ENCODE peak calls at places on chromosomes 3 and 15, in six cellular contexts. One of them, this sample, is unnamed.

GRCh38 chr15:43648649-43649429 is at the start of gene CATSPER2:
- DNase-seq in OCI-LY7: no peak
- DNase-seq in body of pancreas: no peak
- DNase-seq in foreskin fibroblast: no peak
- DNase-seq in AG04450: no peak
- DNase-seq in IMR-90: no peak
- DNase-seq in this sample: no peak

GRCh38 chr3:122942937-122943827 is 84.4 kb downstream of the SEMA5B start:
- DNase-seq in OCI-LY7: peak; percentile 36
- DNase-seq in body of pancreas: peak; percentile 80
- DNase-seq in foreskin fibroblast: peak; percentile 33
- DNase-seq in AG04450: peak; percentile 11
- DNase-seq in IMR-90: peak; percentile 40
- DNase-seq in this sample: peak; percentile 83

GRCh38 chr15:25743909-25744275 is 119.2 kb downstream of the ATP10A start:
- DNase-seq in OCI-LY7: no peak
- DNase-seq in body of pancreas: no peak
- DNase-seq in foreskin fibroblast: no peak
- DNase-seq in AG04450: no peak
- DNase-seq in IMR-90: no peak
- DNase-seq in this sample: no peak

GRCh38 chr3:17431004-17431403 is 311.4 kb downstream of the TBC1D5 start:
- DNase-seq in OCI-LY7: peak; percentile 29
- DNase-seq in body of pancreas: no peak
- DNase-seq in foreskin fibroblast: no peak
- DNase-seq in AG04450: peak; percentile 3
- DNase-seq in IMR-90: peak; percentile 53
- DNase-seq in this sample: peak; percentile 30

GRCh38 chr3:19146685-19147650 is 1.3 kb upstream of the KCNH8 start:
- DNase-seq in OCI-LY7: peak; percentile 91
- DNase-seq in body of pancreas: peak; percentile 80
- DNase-seq in foreskin fibroblast: peak; percentile 27
- DNase-seq in AG04450: no peak
- DNase-seq in IMR-90: peak; percentile 20
- DNase-seq in this sample: peak; percentile 79

GRCh38 chr3:64873400-64873799 is 185.6 kb upstream of the ADAMTS9 start:
- DNase-seq in OCI-LY7: no peak
- DNase-seq in body of pancreas: no peak
- DNase-seq in foreskin fibroblast: no peak
- DNase-seq in AG04450: no peak
- DNase-seq in IMR-90: no peak
- DNase-seq in this sample: no peak

GRCh38 chr15:59166601-59167265 is 39.9 kb upstream of the LDHAL6B start:
- DNase-seq in OCI-LY7: no peak
- DNase-seq in body of pancreas: no peak
- DNase-seq in foreskin fibroblast: no peak
- DNase-seq in AG04450: no peak
- DNase-seq in IMR-90: no peak
- DNase-seq in this sample: no peak

GRCh38 chr3:41193822-41194539 is 5.3 kb upstream of the CTNNB1 start:
- DNase-seq in OCI-LY7: no peak
- DNase-seq in body of pancreas: no peak
- DNase-seq in foreskin fibroblast: no peak
- DNase-seq in AG04450: no peak
- DNase-seq in IMR-90: no peak
- DNase-seq in this sample: no peak

GRCh38 chr15:55343168-55343567 is 24.1 kb downstream of the PIGB start:
- DNase-seq in OCI-LY7: no peak
- DNase-seq in body of pancreas: no peak
- DNase-seq in foreskin fibroblast: no peak
- DNase-seq in AG04450: no peak
- DNase-seq in IMR-90: no peak
- DNase-seq in this sample: no peak

GRCh38 chr3:59464187-59464586 is 414.4 kb upstream of the CFAP20DC start:
- DNase-seq in OCI-LY7: no peak
- DNase-seq in body of pancreas: no peak
- DNase-seq in foreskin fibroblast: no peak
- DNase-seq in AG04450: no peak
- DNase-seq in IMR-90: no peak
- DNase-seq in this sample: no peak

GRCh38 chr3:104392327-104392726 is 974.4 kb upstream of the ALCAM start:
- DNase-seq in OCI-LY7: peak; percentile 7
- DNase-seq in body of pancreas: no peak
- DNase-seq in foreskin fibroblast: no peak
- DNase-seq in AG04450: no peak
- DNase-seq in IMR-90: no peak
- DNase-seq in this sample: no peak

GRCh38 chr15:43406192-43406591 is 35.3 kb downstream of the TUBGCP4 start:
- DNase-seq in OCI-LY7: no peak
- DNase-seq in body of pancreas: no peak
- DNase-seq in foreskin fibroblast: no peak
- DNase-seq in AG04450: no peak
- DNase-seq in IMR-90: no peak
- DNase-seq in this sample: no peak

GRCh38 chr15:94230886-94231727 is at the start of gene MCTP2:
- DNase-seq in OCI-LY7: peak; percentile 95
- DNase-seq in body of pancreas: peak; percentile 91
- DNase-seq in foreskin fibroblast: no peak
- DNase-seq in AG04450: peak; percentile 39
- DNase-seq in IMR-90: peak; percentile 70
- DNase-seq in this sample: peak; percentile 68
- TF ChIP-seq CTCF in OCI-LY7: peak; percentile 60
- TF ChIP-seq CTCF in body of pancreas: no peak
- TF ChIP-seq CTCF in foreskin fibroblast: no peak
- TF ChIP-seq CTCF in AG04450: peak; percentile 12
- TF ChIP-seq CTCF in IMR-90: peak; percentile 7
- TF ChIP-seq CTCF in this sample: peak; percentile 11

DNA sequence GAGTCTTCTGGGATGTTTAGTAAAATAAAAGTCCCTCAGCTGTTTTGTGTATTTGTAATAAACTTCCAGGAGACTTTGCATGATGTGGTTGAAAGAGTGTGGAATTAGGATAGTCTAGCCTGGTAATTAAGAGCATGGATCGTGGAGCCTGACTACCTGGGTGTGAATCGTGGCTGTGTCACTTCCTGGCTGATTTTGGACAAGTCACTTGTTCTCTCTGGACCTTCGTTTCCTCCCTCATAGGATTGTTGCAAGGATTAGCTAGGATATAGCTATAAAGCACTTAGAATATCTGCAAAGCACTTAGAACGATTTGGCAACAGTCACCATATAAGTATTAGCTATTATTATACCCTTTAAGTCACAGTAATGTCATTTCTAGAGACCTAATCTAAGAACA is 40.2 kb downstream of the SLMAP start:
- DNase-seq in OCI-LY7: no peak
- DNase-seq in body of pancreas: no peak
- DNase-seq in foreskin fibroblast: no peak
- DNase-seq in AG04450: no peak
- DNase-seq in IMR-90: peak; percentile 19
- DNase-seq in this sample: no peak
- TF ChIP-seq CTCF in OCI-LY7: no peak
- TF ChIP-seq CTCF in body of pancreas: no peak
- TF ChIP-seq CTCF in foreskin fibroblast: no peak
- TF ChIP-seq CTCF in AG04450: no peak
- TF ChIP-seq CTCF in IMR-90: no peak
- TF ChIP-seq CTCF in this sample: no peak

GRCh38 chr3:143327388-143327787 is 207.8 kb downstream of the CHST2 start:
- DNase-seq in OCI-LY7: no peak
- DNase-seq in body of pancreas: no peak
- DNase-seq in foreskin fibroblast: no peak
- DNase-seq in AG04450: no peak
- DNase-seq in IMR-90: no peak
- DNase-seq in this sample: no peak
- TF ChIP-seq CTCF in OCI-LY7: no peak
- TF ChIP-seq CTCF in body of pancreas: no peak
- TF ChIP-seq CTCF in foreskin fibroblast: peak; percentile 25
- TF ChIP-seq CTCF in AG04450: peak; percentile 17
- TF ChIP-seq CTCF in IMR-90: no peak
- TF ChIP-seq CTCF in this sample: no peak

GRCh38 chr3:112333002-112333385 is at the start of gene CD200:
- DNase-seq in OCI-LY7: peak; percentile 12
- DNase-seq in body of pancreas: no peak
- DNase-seq in foreskin fibroblast: peak; percentile 9
- DNase-seq in AG04450: no peak
- DNase-seq in IMR-90: peak; percentile 16
- DNase-seq in this sample: peak; percentile 56
- TF ChIP-seq CTCF in OCI-LY7: no peak
- TF ChIP-seq CTCF in body of pancreas: no peak
- TF ChIP-seq CTCF in foreskin fibroblast: no peak
- TF ChIP-seq CTCF in AG04450: no peak
- TF ChIP-seq CTCF in IMR-90: no peak
- TF ChIP-seq CTCF in this sample: no peak

GRCh38 chr15:62886431-62887071 is 156.0 kb upstream of the TPM1 start:
- DNase-seq in OCI-LY7: no peak
- DNase-seq in body of pancreas: no peak
- DNase-seq in foreskin fibroblast: peak; percentile 46
- DNase-seq in AG04450: no peak
- DNase-seq in IMR-90: peak; percentile 37
- DNase-seq in this sample: no peak

GRCh38 chr15:62887113-62887570 is 155.4 kb upstream of the TPM1 start:
- DNase-seq in OCI-LY7: no peak
- DNase-seq in body of pancreas: no peak
- DNase-seq in foreskin fibroblast: peak; percentile 42
- DNase-seq in AG04450: no peak
- DNase-seq in IMR-90: peak; percentile 49
- DNase-seq in this sample: no peak

GRCh38 chr15:62880278-62880677 is 162.3 kb upstream of the TPM1 start:
- DNase-seq in OCI-LY7: no peak
- DNase-seq in body of pancreas: no peak
- DNase-seq in foreskin fibroblast: no peak
- DNase-seq in AG04450: no peak
- DNase-seq in IMR-90: peak; percentile 37
- DNase-seq in this sample: no peak

GRCh38 chr15:62881056-62881455 is 161.5 kb upstream of the TPM1 start:
- DNase-seq in OCI-LY7: no peak
- DNase-seq in body of pancreas: no peak
- DNase-seq in foreskin fibroblast: no peak
- DNase-seq in AG04450: no peak
- DNase-seq in IMR-90: no peak
- DNase-seq in this sample: no peak

DNA sequence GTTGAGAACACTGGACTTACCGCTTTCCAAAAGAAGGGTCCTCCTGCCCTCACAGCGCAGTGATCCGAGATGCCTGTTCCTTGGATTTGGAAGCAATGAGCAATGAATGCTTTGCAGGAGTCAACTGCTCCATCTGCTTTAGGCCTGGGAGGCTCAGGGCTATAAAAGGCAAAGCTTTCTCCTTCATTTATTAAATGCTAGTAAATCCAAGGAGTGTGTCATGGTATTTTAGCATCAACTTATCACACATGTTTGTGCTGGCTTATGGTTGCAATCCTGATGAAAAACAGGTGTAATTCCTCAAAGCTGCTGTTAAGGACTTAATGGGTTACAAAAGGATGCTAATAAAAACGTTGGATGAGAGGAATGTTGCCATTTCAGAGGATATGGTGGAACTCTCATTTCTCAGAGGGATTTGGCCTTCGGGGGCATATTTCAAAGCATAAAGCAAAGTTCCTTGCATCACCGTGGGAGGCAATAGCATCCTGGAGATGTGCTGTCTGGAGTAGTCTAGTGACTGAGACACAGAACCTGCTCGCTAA is 158.5 kb upstream of the TPM1 start:
- DNase-seq in OCI-LY7: no peak
- DNase-seq in body of pancreas: no peak
- DNase-seq in foreskin fibroblast: peak; percentile 86
- DNase-seq in AG04450: peak; percentile 73
- DNase-seq in IMR-90: peak; percentile 70
- DNase-seq in this sample: no peak
- TF ChIP-seq CTCF in OCI-LY7: no peak
- TF ChIP-seq CTCF in body of pancreas: no peak
- TF ChIP-seq CTCF in foreskin fibroblast: no peak
- TF ChIP-seq CTCF in AG04450: no peak
- TF ChIP-seq CTCF in IMR-90: no peak
- TF ChIP-seq CTCF in this sample: no peak